ENCODE peak calls at places on chromosomes 2 and 18, in four cellular contexts. L is upper lobe of left lung, D is transverse colon, K is lower leg skin. N is an unnamed sample.
A peak's percentile ranks its signal among the peaks of the same experiment; 100 is the strongest.

GRCh38 chr2:187079901-187080300 is 230.9 kb upstream of the ZSWIM2 start:
- DNase-seq in K (no peak), L (no peak), D (no peak), N (no peak)

GRCh38 chr2:150557020-150557644 is 69.7 kb upstream of the RND3 start:
- DNase-seq in K (no peak), D (no peak), L (no peak), N (no peak)

GRCh38 chr2:175734679-175735078 is 267.4 kb downstream of the LNPK start:
- DNase-seq in K (no peak), D (no peak), L (no peak), N (no peak)

GRCh38 chr2:58539973-58540372 is 298.8 kb upstream of the FANCL start:
- DNase-seq in K (no peak), D (no peak), L (no peak), N (no peak)

GRCh38 chr2:100857915-100858314 is 38.0 kb downstream of the NPAS2 start:
- DNase-seq in L (no peak), D (no peak), K (no peak), N (no peak)

GRCh38 chr2:74290466-74291216 is 52.6 kb downstream of the SLC4A5 start:
- DNase-seq in D (peak; percentile 37), K (no peak), L (no peak), N (no peak)

GRCh38 chr2:236855866-236856855 is 229.5 kb upstream of the COPS8 start:
- DNase-seq in L (no peak), K (no peak), D (no peak), N (no peak)

GRCh38 chr2:133477614-133477990 is 90.7 kb downstream of the NCKAP5 start:
- DNase-seq in L (no peak), K (no peak), D (no peak), N (no peak)

GRCh38 chr18:77059294-77059916 is 73.2 kb downstream of the MBP start:
- DNase-seq in L (no peak), K (no peak), D (no peak), N (no peak)

GRCh38 chr2:220469201-220469600 is 841.8 kb downstream of the SLC4A3 start:
- DNase-seq in L (no peak), D (no peak), K (no peak), N (no peak)

GRCh38 chr2:197307236-197307932 is 3.2 kb downstream of the ANKRD44 start:
- DNase-seq in L (no peak), D (no peak), K (no peak), N (no peak)

GRCh38 chr2:197304556-197305011 is 6.0 kb downstream of the ANKRD44 start:
- DNase-seq in L (no peak), K (no peak), D (no peak), N (no peak)

GRCh38 chr2:197306024-197306690 is 4.4 kb downstream of the ANKRD44 start:
- DNase-seq in D (peak; percentile 24), K (no peak), L (no peak), N (no peak)

GRCh38 chr2:197307933-197308521 is 2.6 kb downstream of the ANKRD44 start:
- DNase-seq in L (no peak), K (no peak), D (peak; percentile 20), N (no peak)

DNA sequence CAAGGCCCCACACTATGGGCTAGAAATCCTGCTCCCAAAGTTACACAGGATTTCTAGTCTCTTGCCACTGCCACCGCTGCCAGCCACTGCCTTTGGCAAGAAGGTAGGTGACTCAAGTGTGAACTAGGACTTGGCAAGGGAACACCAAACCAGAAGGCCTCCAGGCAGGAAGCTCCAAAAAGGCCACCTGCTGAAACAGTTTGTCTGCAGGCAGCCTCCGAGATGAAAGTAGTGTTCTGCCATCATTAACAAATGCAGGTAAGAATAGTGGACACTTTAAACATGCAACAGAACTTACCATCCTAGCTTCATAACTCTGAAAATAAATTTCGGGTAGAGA is 3.9 kb downstream of the ANKRD44 start:
- DNase-seq in L (peak; percentile 65), D (peak; percentile 26), K (no peak), N (peak; percentile 93)
- TF ChIP-seq POLR2A in L (no peak), D (no peak), K (no peak), N (no peak)

DNA sequence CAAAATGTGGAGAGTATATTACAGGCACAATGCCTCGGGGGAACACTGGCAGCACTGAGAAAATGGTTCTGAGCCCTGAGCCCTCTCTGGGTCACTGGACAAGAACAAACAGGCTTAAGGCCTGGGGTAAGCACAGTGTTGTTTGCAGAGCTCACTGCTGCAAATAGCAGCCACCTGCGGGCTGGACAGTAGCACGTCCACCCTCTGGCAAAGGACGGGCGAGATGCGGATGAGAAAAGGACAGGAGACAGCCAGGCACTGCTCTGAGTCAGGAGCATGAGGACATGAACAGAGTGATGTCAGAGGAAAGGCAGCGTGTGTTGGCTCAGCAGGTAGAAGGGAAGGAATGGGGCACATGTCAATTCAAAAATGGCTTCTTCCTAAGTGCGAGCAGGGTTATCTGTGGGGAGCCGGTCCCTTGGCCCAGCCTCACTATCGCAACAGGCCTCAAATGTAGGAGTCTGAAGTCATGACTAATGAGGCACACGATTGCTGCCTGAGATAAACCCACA is 25.9 kb upstream of the NEB start:
- DNase-seq in D (no peak), L (no peak), K (no peak), N (no peak)
- TF ChIP-seq POLR2A in D (no peak), L (no peak), K (no peak), N (no peak)

DNA sequence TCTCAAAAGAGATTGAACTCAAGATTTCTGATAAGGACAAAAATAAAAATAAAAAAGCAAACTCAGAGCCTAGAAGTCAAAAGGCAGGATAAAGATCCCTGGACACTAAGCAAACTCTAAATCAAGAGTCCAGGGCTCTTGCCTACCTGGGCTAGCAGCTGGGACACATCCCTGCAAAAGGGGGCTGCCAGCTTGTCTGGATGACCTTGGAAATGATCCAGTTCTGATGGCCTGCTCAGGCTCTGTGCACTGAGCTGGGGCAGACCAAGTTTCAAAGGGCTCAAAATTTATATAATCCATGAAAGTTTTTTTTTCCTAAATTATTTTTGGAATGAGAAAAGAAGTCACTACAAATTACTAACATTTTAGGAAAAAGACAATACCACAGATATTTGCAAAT is 557.3 kb downstream of the CNTNAP5 start:
- DNase-seq in K (no peak), L (no peak), D (no peak), N (no peak)
- TF ChIP-seq POLR2A in K (no peak), L (no peak), D (no peak), N (no peak)

GRCh38 chr2:136116813-136117390 is 1.0 kb downstream of the CXCR4 start:
- DNase-seq in K (no peak), D (peak; percentile 44), L (no peak), N (no peak)
- TF ChIP-seq POLR2A in K (no peak), D (no peak), L (no peak), N (no peak)

DNA sequence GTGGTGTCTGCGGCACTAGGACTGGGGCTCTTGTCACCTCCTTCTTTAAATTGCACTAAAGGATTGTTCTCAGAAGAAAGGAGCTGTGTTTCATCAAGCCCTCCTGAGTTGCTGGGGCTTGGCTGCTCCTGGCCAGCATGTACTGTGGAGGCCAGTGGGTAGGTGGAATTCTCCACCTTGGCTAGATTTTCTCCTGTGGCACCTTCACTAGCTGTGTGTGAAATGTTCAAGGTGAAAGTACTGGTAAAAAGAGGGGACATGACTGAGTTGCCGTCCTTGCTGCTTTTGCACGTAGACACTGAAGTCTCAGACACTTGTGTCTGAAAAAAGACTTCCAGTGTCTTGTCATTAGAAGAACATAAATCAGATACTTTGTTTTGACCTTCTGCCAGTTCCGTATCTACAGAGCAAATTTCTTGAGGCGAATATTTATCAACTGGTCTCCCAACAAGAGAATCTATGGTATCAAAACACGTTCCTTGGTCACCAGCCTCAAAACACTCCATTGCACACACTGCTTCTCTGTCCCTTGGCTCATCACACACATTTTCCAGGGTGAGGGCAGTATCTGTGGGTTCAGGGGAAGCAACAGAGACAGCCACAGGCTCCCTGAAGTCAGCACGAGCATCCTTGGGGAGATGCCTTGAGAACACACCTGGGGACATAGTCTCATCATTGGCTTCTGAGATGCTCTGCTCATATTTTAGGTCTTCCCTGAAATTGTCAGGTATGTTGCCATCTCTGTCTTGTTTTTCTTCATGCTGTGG is 91.4 kb downstream of the ALPK2 start:
- DNase-seq in D (no peak), L (no peak), K (no peak), N (no peak)
- TF ChIP-seq POLR2A in D (no peak), L (no peak), K (no peak), N (no peak)